ENCODE peak calls at places on chromosome 14, in four cellular contexts. One of them, this sample, is unnamed.

GRCh38 chr14:93716002-93716401 is 72.3 kb downstream of the PRIMA1 start:
- DNase-seq in progenitor cell of endocrine pancreas: no peak
- DNase-seq in activated T-helper 1 cell treated with anti-CD3 and anti-CD28 coated beads, Interleukin-12 subunit alpha, Interleukin-12 subunit beta, Interleukin-2, Interleukin-4 antibody, amounts not matched to agents 30 ng/mL and 10 ng/mL and 1 ng/mL, durations not matched to agents 14 hours and 24 hours and 36 hours: no peak
- DNase-seq in NCI-H1105 treated with DMSO at 0.1 percent for 48 hours: no peak
- DNase-seq in this sample: no peak

GRCh38 chr14:70700955-70701354 is 59.2 kb downstream of the TTC9 start:
- DNase-seq in progenitor cell of endocrine pancreas: no peak
- DNase-seq in NCI-H1105 treated with DMSO at 0.1 percent for 48 hours: no peak
- DNase-seq in activated T-helper 1 cell treated with anti-CD3 and anti-CD28 coated beads, Interleukin-12 subunit alpha, Interleukin-12 subunit beta, Interleukin-2, Interleukin-4 antibody, amounts not matched to agents 30 ng/mL and 10 ng/mL and 1 ng/mL, durations not matched to agents 14 hours and 24 hours and 36 hours: no peak
- DNase-seq in this sample: no peak

GRCh38 chr14:31420013-31420318 is 384 bp downstream of the HEATR5A start:
- DNase-seq in progenitor cell of endocrine pancreas: peak
- DNase-seq in activated T-helper 1 cell treated with anti-CD3 and anti-CD28 coated beads, Interleukin-12 subunit alpha, Interleukin-12 subunit beta, Interleukin-2, Interleukin-4 antibody, amounts not matched to agents 30 ng/mL and 10 ng/mL and 1 ng/mL, durations not matched to agents 14 hours and 24 hours and 36 hours: peak
- DNase-seq in NCI-H1105 treated with DMSO at 0.1 percent for 48 hours: peak
- DNase-seq in this sample: no peak

GRCh38 chr14:90383731-90384542 is 12.9 kb upstream of the CALM1 start:
- DNase-seq in progenitor cell of endocrine pancreas: peak
- DNase-seq in NCI-H1105 treated with DMSO at 0.1 percent for 48 hours: peak
- DNase-seq in activated T-helper 1 cell treated with anti-CD3 and anti-CD28 coated beads, Interleukin-12 subunit alpha, Interleukin-12 subunit beta, Interleukin-2, Interleukin-4 antibody, amounts not matched to agents 30 ng/mL and 10 ng/mL and 1 ng/mL, durations not matched to agents 14 hours and 24 hours and 36 hours: peak
- DNase-seq in this sample: peak

GRCh38 chr14:34498684-34499412 is 36.8 kb upstream of the SPTSSA start:
- DNase-seq in activated T-helper 1 cell treated with anti-CD3 and anti-CD28 coated beads, Interleukin-12 subunit alpha, Interleukin-12 subunit beta, Interleukin-2, Interleukin-4 antibody, amounts not matched to agents 30 ng/mL and 10 ng/mL and 1 ng/mL, durations not matched to agents 14 hours and 24 hours and 36 hours: no peak
- DNase-seq in progenitor cell of endocrine pancreas: no peak
- DNase-seq in NCI-H1105 treated with DMSO at 0.1 percent for 48 hours: peak
- DNase-seq in this sample: peak

GRCh38 chr14:96752594-96752993 is 44.6 kb upstream of the VRK1 start:
- DNase-seq in progenitor cell of endocrine pancreas: no peak
- DNase-seq in NCI-H1105 treated with DMSO at 0.1 percent for 48 hours: no peak
- DNase-seq in activated T-helper 1 cell treated with anti-CD3 and anti-CD28 coated beads, Interleukin-12 subunit alpha, Interleukin-12 subunit beta, Interleukin-2, Interleukin-4 antibody, amounts not matched to agents 30 ng/mL and 10 ng/mL and 1 ng/mL, durations not matched to agents 14 hours and 24 hours and 36 hours: no peak
- DNase-seq in this sample: peak

GRCh38 chr14:100342195-100342594 is 19.1 kb downstream of the SLC25A47 start:
- DNase-seq in NCI-H1105 treated with DMSO at 0.1 percent for 48 hours: no peak
- DNase-seq in progenitor cell of endocrine pancreas: no peak
- DNase-seq in activated T-helper 1 cell treated with anti-CD3 and anti-CD28 coated beads, Interleukin-12 subunit alpha, Interleukin-12 subunit beta, Interleukin-2, Interleukin-4 antibody, amounts not matched to agents 30 ng/mL and 10 ng/mL and 1 ng/mL, durations not matched to agents 14 hours and 24 hours and 36 hours: no peak
- DNase-seq in this sample: no peak

GRCh38 chr14:72978856-72979255 is 48.0 kb downstream of the ZFYVE1 start:
- DNase-seq in activated T-helper 1 cell treated with anti-CD3 and anti-CD28 coated beads, Interleukin-12 subunit alpha, Interleukin-12 subunit beta, Interleukin-2, Interleukin-4 antibody, amounts not matched to agents 30 ng/mL and 10 ng/mL and 1 ng/mL, durations not matched to agents 14 hours and 24 hours and 36 hours: no peak
- DNase-seq in progenitor cell of endocrine pancreas: no peak
- DNase-seq in NCI-H1105 treated with DMSO at 0.1 percent for 48 hours: no peak
- DNase-seq in this sample: no peak

GRCh38 chr14:23610815-23611289 is 25.3 kb upstream of the DHRS2 start:
- DNase-seq in NCI-H1105 treated with DMSO at 0.1 percent for 48 hours: no peak
- DNase-seq in progenitor cell of endocrine pancreas: no peak
- DNase-seq in activated T-helper 1 cell treated with anti-CD3 and anti-CD28 coated beads, Interleukin-12 subunit alpha, Interleukin-12 subunit beta, Interleukin-2, Interleukin-4 antibody, amounts not matched to agents 30 ng/mL and 10 ng/mL and 1 ng/mL, durations not matched to agents 14 hours and 24 hours and 36 hours: no peak
- DNase-seq in this sample: no peak